ENCODE peak calls at places on chromosome 22, in ten cellular contexts. X is cardiac muscle cell; T is GM12892; W is choroid plexus epithelial cell; M is immature natural killer cell; D is cardiac fibroblast; Z is PC-3; Y is NCI-H2081 treated with DMSO at 0.1 percent for 48 hours; Q is activated CD4-positive, CD25-positive, alpha-beta regulatory T cell treated with anti-CD3 and anti-CD28 coated beads, Interleukin-2, amount 50 U/mL, for 16 hours; C is mesenteric fat pad. F is an unnamed sample.

GRCh38 chr22:26548984-26549383 is 36.7 kb upstream of the TFIP11 start:
- DNase-seq in X (no peak), T (no peak), W (no peak), M (no peak), D (no peak), Z (no peak), Y (no peak), Q (no peak), C (no peak), F (no peak)

GRCh38 chr22:24807284-24807950 is 1.4 kb downstream of the SGSM1 start:
- DNase-seq in X (peak), T (no peak), W (peak), M (peak), D (peak), Z (no peak), Y (no peak), Q (no peak), C (no peak), F (no peak)

GRCh38 chr22:29871684-29872083 is 11.3 kb upstream of the MTMR3 start:
- DNase-seq in X (no peak), T (no peak), W (peak), M (no peak), D (no peak), Z (no peak), Y (no peak), Q (no peak), C (no peak), F (no peak)

GRCh38 chr22:35349704-35350538 is 31.0 kb upstream of the HMOX1 start:
- DNase-seq in X (peak), T (no peak), W (peak), M (no peak), D (no peak), Z (no peak), Y (peak), Q (no peak), C (no peak), F (peak)

GRCh38 chr22:48057116-48057835 is 1294.8 kb downstream of the TBC1D22A start:
- DNase-seq in X (no peak), T (no peak), W (no peak), M (no peak), D (no peak), Z (no peak), Y (no peak), Q (no peak), C (peak), F (no peak)

GRCh38 chr22:24819941-24820461 is 14.0 kb downstream of the SGSM1 start:
- DNase-seq in X (peak), T (no peak), W (no peak), M (no peak), D (no peak), Z (peak), Y (no peak), Q (no peak), C (no peak), F (no peak)

GRCh38 chr22:49300241-49300640 is 527.4 kb downstream of the BRD1 start:
- DNase-seq in X (no peak), T (no peak), W (no peak), M (no peak), D (no peak), Z (no peak), Y (no peak), Q (no peak), C (no peak), F (no peak)

GRCh38 chr22:45202333-45203149 is 38.2 kb downstream of the KIAA0930 start:
- DNase-seq in X (no peak), T (no peak), W (no peak), M (no peak), D (peak), Z (no peak), Y (no peak), Q (no peak), C (peak), F (peak)

GRCh38 chr22:44307509-44308169 is 5.1 kb downstream of the SHISAL1 start:
- DNase-seq in X (no peak), T (no peak), W (no peak), M (no peak), D (peak), Z (no peak), Y (no peak), Q (no peak), C (no peak), F (peak)

GRCh38 chr22:25494774-25495173 is 69.7 kb upstream of the GRK3 start:
- DNase-seq in X (no peak), T (peak), W (no peak), M (no peak), D (no peak), Z (no peak), Y (no peak), Q (no peak), C (no peak), F (no peak)

GRCh38 chr22:38632528-38632927 is 23.7 kb downstream of the FAM227A start:
- DNase-seq in X (no peak), T (no peak), W (no peak), M (no peak), D (no peak), Z (no peak), Y (no peak), Q (no peak), C (no peak), F (no peak)

GRCh38 chr22:37758698-37759097 is 49.0 kb upstream of the GCAT start:
- DNase-seq in X (no peak), T (no peak), W (no peak), M (no peak), D (no peak), Z (no peak), Y (no peak), Q (no peak), C (no peak), F (no peak)

GRCh38 chr22:43777204-43777671 is 34.9 kb downstream of the EFCAB6 start:
- DNase-seq in X (peak), T (no peak), W (peak), M (no peak), D (peak), Z (peak), Y (no peak), Q (no peak), C (no peak), F (peak)

GRCh38 chr22:33913188-33913587 is 7.1 kb downstream of the LARGE1 start:
- DNase-seq in X (no peak), T (no peak), W (no peak), M (no peak), D (no peak), Z (no peak), Y (no peak), Q (no peak), C (no peak), F (no peak)

GRCh38 chr22:22554324-22555284 is 4.5 kb downstream of the PRAME start:
- DNase-seq in X (peak), T (no peak), W (no peak), M (no peak), D (no peak), Z (no peak), Y (no peak), Q (no peak), C (no peak), F (no peak)

GRCh38 chr22:19818264-19819208 is 36.1 kb downstream of the GNB1L start:
- DNase-seq in X (no peak), T (peak), W (no peak), M (no peak), D (no peak), Z (no peak), Y (no peak), Q (no peak), C (peak), F (no peak)

GRCh38 chr22:42296381-42296853 is 26.0 kb upstream of the TCF20 start:
- DNase-seq in X (no peak), T (no peak), W (no peak), M (no peak), D (no peak), Z (no peak), Y (peak), Q (no peak), C (no peak), F (no peak)

GRCh38 chr22:48849963-48850657 is 977.6 kb downstream of the BRD1 start:
- DNase-seq in X (no peak), T (no peak), W (no peak), M (no peak), D (no peak), Z (no peak), Y (no peak), Q (no peak), C (no peak), F (no peak)

GRCh38 chr22:30869996-30870395 is 98.6 kb downstream of the MORC2 start:
- DNase-seq in X (no peak), T (peak), W (no peak), M (no peak), D (no peak), Z (no peak), Y (no peak), Q (no peak), C (peak), F (no peak)

GRCh38 chr22:23113067-23113846 is 28.5 kb downstream of the RSPH14 start:
- DNase-seq in X (peak), T (no peak), W (peak), M (no peak), D (peak), Z (no peak), Y (no peak), Q (no peak), C (no peak), F (peak)

GRCh38 chr22:23249506-23250423 is 69.5 kb downstream of the BCR start:
- DNase-seq in X (no peak), T (no peak), W (no peak), M (no peak), D (no peak), Z (no peak), Y (no peak), Q (no peak), C (no peak), F (no peak)

GRCh38 chr22:27810566-27810965 is 9.0 kb upstream of the MN1 start:
- DNase-seq in X (peak), T (no peak), W (peak), M (no peak), D (peak), Z (peak), Y (no peak), Q (no peak), C (no peak), F (peak)

GRCh38 chr22:34804588-34804987 is 261.4 kb upstream of the ISX start:
- DNase-seq in X (no peak), T (no peak), W (no peak), M (no peak), D (no peak), Z (no peak), Y (no peak), Q (no peak), C (no peak), F (no peak)

GRCh38 chr22:44051961-44052360 is 27.9 kb downstream of the PARVB start:
- DNase-seq in X (no peak), T (no peak), W (no peak), M (no peak), D (no peak), Z (no peak), Y (no peak), Q (no peak), C (no peak), F (no peak)

GRCh38 chr22:44542561-44543222 is 44.7 kb upstream of the RTL6 start:
- DNase-seq in X (no peak), T (no peak), W (no peak), M (no peak), D (no peak), Z (no peak), Y (no peak), Q (no peak), C (peak), F (no peak)

GRCh38 chr22:26553056-26553752 is 36.7 kb downstream of the TPST2 start:
- DNase-seq in X (peak), T (no peak), W (peak), M (no peak), D (peak), Z (peak), Y (no peak), Q (no peak), C (no peak), F (peak)

GRCh38 chr22:41234815-41235687 is 5.7 kb downstream of the CHADL start:
- DNase-seq in X (no peak), T (no peak), W (no peak), M (no peak), D (no peak), Z (no peak), Y (no peak), Q (no peak), C (no peak), F (no peak)

GRCh38 chr22:28629420-28630184 is 50.0 kb downstream of the TTC28 start:
- DNase-seq in X (peak), T (no peak), W (peak), M (no peak), D (peak), Z (no peak), Y (no peak), Q (no peak), C (no peak), F (peak)

GRCh38 chr22:29503811-29504372 is 23.9 kb downstream of the NEFH start:
- DNase-seq in X (peak), T (no peak), W (peak), M (no peak), D (peak), Z (peak), Y (no peak), Q (no peak), C (no peak), F (peak)

GRCh38 chr22:27309713-27310112 is 491.8 kb downstream of the MN1 start:
- DNase-seq in X (no peak), T (no peak), W (peak), M (no peak), D (no peak), Z (no peak), Y (no peak), Q (no peak), C (no peak), F (no peak)

GRCh38 chr22:38270091-38270972 is 2.5 kb downstream of the TMEM184B start:
- DNase-seq in X (no peak), T (no peak), W (peak), M (no peak), D (peak), Z (no peak), Y (no peak), Q (no peak), C (no peak), F (peak)

GRCh38 chr22:42656578-42656977 is 7.4 kb upstream of the CYB5R3 start:
- DNase-seq in X (no peak), T (no peak), W (no peak), M (no peak), D (no peak), Z (no peak), Y (no peak), Q (no peak), C (no peak), F (no peak)

GRCh38 chr22:17606472-17606871 is 22.1 kb downstream of the ATP6V1E1 start:
- DNase-seq in X (peak), T (no peak), W (peak), M (no peak), D (no peak), Z (no peak), Y (no peak), Q (no peak), C (no peak), F (peak)

GRCh38 chr22:45483918-45484499 is 18.7 kb upstream of the FBLN1 start:
- DNase-seq in X (no peak), T (no peak), W (no peak), M (no peak), D (no peak), Z (no peak), Y (no peak), Q (no peak), C (peak), F (no peak)

GRCh38 chr22:17990942-17991341 is 33.4 kb downstream of the MICAL3 start:
- DNase-seq in X (no peak), T (no peak), W (no peak), M (no peak), D (no peak), Z (no peak), Y (no peak), Q (no peak), C (no peak), F (no peak)

GRCh38 chr22:28025333-28025732 is 106.3 kb upstream of the PITPNB start:
- DNase-seq in X (no peak), T (no peak), W (no peak), M (no peak), D (no peak), Z (no peak), Y (no peak), Q (no peak), C (peak), F (no peak)

GRCh38 chr22:38429460-38430128 is 25.4 kb downstream of the KCNJ4 start:
- DNase-seq in X (peak), T (no peak), W (peak), M (no peak), D (no peak), Z (no peak), Y (no peak), Q (no peak), C (no peak), F (peak)

F was measured in IMR-90.